ENCODE peak calls at places on chromosomes 16 and 17, in five cellular contexts. X, U, P, Z and J are unnamed samples.

GRCh38 chr16:84209989-84210388 is 19.0 kb downstream of the ADAD2 start:
- DNase-seq in Z (no peak), P (no peak), U (no peak), X (no peak), J (no peak)

GRCh38 chr17:57408064-57408811 is 151.9 kb downstream of the MSI2 start:
- DNase-seq in P (no peak), Z (peak; percentile 88), U (no peak), X (no peak), J (no peak)

GRCh38 chr17:47946929-47947397 is 5.6 kb downstream of the PNPO start:
- DNase-seq in P (peak; percentile 84), X (peak; percentile 86), Z (peak; percentile 80), U (peak; percentile 84), J (peak; percentile 89)

GRCh38 chr16:681746-682427 is 1.7 kb downstream of the STUB1 start:
- DNase-seq in Z (no peak), U (no peak), P (no peak), X (peak; percentile 30), J (no peak)

GRCh38 chr17:17784599-17785264 is 52.1 kb downstream of the SREBF1 start:
- DNase-seq in P (no peak), X (peak; percentile 33), U (peak; percentile 48), Z (peak; percentile 48), J (no peak)

GRCh38 chr16:52873997-52874500 is 178.6 kb downstream of the CHD9NB start:
- DNase-seq in P (no peak), Z (no peak), U (no peak), X (no peak), J (no peak)

GRCh38 chr17:39903158-39903884 is 15.1 kb downstream of the GSDMB start:
- DNase-seq in U (no peak), P (no peak), X (no peak), Z (no peak), J (no peak)

GRCh38 chr17:69802045-69802740 is 272.8 kb upstream of the KCNJ16 start:
- DNase-seq in X (peak; percentile 16), U (no peak), Z (no peak), P (no peak), J (no peak)

GRCh38 chr16:11297492-11298142 is 16.5 kb upstream of the PRM1 start:
- DNase-seq in X (peak; percentile 87), P (peak; percentile 58), U (no peak), Z (peak; percentile 83), J (peak; percentile 66)

GRCh38 chr16:84183911-84184310 is 2.9 kb downstream of the TAF1C start:
- DNase-seq in Z (no peak), P (no peak), X (peak; percentile 30), U (peak; percentile 50), J (no peak)

GRCh38 chr16:12311309-12311708 is 334.8 kb downstream of the SNX29 start:
- DNase-seq in U (no peak), P (no peak), X (no peak), Z (no peak), J (no peak)

GRCh38 chr16:30805370-30806169 is 18.6 kb upstream of the ZNF629 start:
- DNase-seq in P (peak; percentile 91), Z (peak; percentile 69), U (peak; percentile 95), X (peak; percentile 85), J (peak; percentile 76)